ENCODE peak calls at places on chromosome 19, in ten cellular contexts. One of them, this sample, is unnamed.

GRCh38 chr19:44539236-44539819 is 9.9 kb upstream of the CEACAM20 start:
- DNase-seq in heart right ventricle: no peak
- DNase-seq in body of pancreas: no peak
- DNase-seq in foreskin keratinocyte: peak; percentile 75
- DNase-seq in spleen: no peak
- DNase-seq in CD8-positive, alpha-beta memory T cell: no peak
- DNase-seq in adrenal gland: no peak
- DNase-seq in neuronal stem cell: no peak
- DNase-seq in tibial artery: no peak
- DNase-seq in cardiac muscle cell: no peak
- DNase-seq in this sample: no peak

GRCh38 chr19:48537541-48537940 is 14.4 kb upstream of the SULT2B1 start:
- DNase-seq in heart right ventricle: no peak
- DNase-seq in body of pancreas: no peak
- DNase-seq in foreskin keratinocyte: no peak
- DNase-seq in spleen: no peak
- DNase-seq in CD8-positive, alpha-beta memory T cell: no peak
- DNase-seq in adrenal gland: no peak
- DNase-seq in neuronal stem cell: no peak
- DNase-seq in tibial artery: no peak
- DNase-seq in cardiac muscle cell: no peak
- DNase-seq in this sample: no peak

GRCh38 chr19:44764975-44765948 is 12.4 kb upstream of the CBLC start:
- DNase-seq in heart right ventricle: no peak
- DNase-seq in body of pancreas: no peak
- DNase-seq in foreskin keratinocyte: no peak
- DNase-seq in spleen: peak; percentile 88
- DNase-seq in CD8-positive, alpha-beta memory T cell: no peak
- DNase-seq in adrenal gland: no peak
- DNase-seq in neuronal stem cell: no peak
- DNase-seq in tibial artery: no peak
- DNase-seq in cardiac muscle cell: no peak
- DNase-seq in this sample: no peak

GRCh38 chr19:3129112-3129511 is 6.7 kb upstream of the GNA15 start:
- DNase-seq in heart right ventricle: no peak
- DNase-seq in body of pancreas: no peak
- DNase-seq in foreskin keratinocyte: peak; percentile 15
- DNase-seq in spleen: no peak
- DNase-seq in CD8-positive, alpha-beta memory T cell: no peak
- DNase-seq in adrenal gland: no peak
- DNase-seq in neuronal stem cell: no peak
- DNase-seq in tibial artery: no peak
- DNase-seq in cardiac muscle cell: no peak
- DNase-seq in this sample: no peak

GRCh38 chr19:17205237-17206140 is 9.7 kb upstream of the USE1 start:
- DNase-seq in heart right ventricle: peak; percentile 64
- DNase-seq in body of pancreas: peak; percentile 89
- DNase-seq in foreskin keratinocyte: no peak
- DNase-seq in spleen: peak; percentile 88
- DNase-seq in CD8-positive, alpha-beta memory T cell: peak; percentile 37
- DNase-seq in adrenal gland: peak; percentile 67
- DNase-seq in neuronal stem cell: no peak
- DNase-seq in tibial artery: no peak
- DNase-seq in cardiac muscle cell: peak; percentile 72
- DNase-seq in this sample: no peak

GRCh38 chr19:20964798-20965197 is 41.7 kb downstream of the ZNF85 start:
- DNase-seq in heart right ventricle: no peak
- DNase-seq in body of pancreas: peak; percentile 77
- DNase-seq in foreskin keratinocyte: no peak
- DNase-seq in spleen: no peak
- DNase-seq in CD8-positive, alpha-beta memory T cell: no peak
- DNase-seq in adrenal gland: no peak
- DNase-seq in neuronal stem cell: no peak
- DNase-seq in tibial artery: no peak
- DNase-seq in cardiac muscle cell: peak; percentile 6
- DNase-seq in this sample: no peak

GRCh38 chr19:52492991-52493470 is 34.4 kb upstream of the ZNF808 start:
- DNase-seq in heart right ventricle: peak; percentile 13
- DNase-seq in body of pancreas: peak; percentile 5
- DNase-seq in foreskin keratinocyte: no peak
- DNase-seq in spleen: no peak
- DNase-seq in CD8-positive, alpha-beta memory T cell: no peak
- DNase-seq in adrenal gland: no peak
- DNase-seq in neuronal stem cell: peak; percentile 23
- DNase-seq in tibial artery: no peak
- DNase-seq in cardiac muscle cell: peak; percentile 68
- DNase-seq in this sample: no peak

GRCh38 chr19:49061445-49061844 is 3.2 kb downstream of the NTF4 start:
- DNase-seq in heart right ventricle: no peak
- DNase-seq in body of pancreas: no peak
- DNase-seq in foreskin keratinocyte: no peak
- DNase-seq in spleen: no peak
- DNase-seq in CD8-positive, alpha-beta memory T cell: no peak
- DNase-seq in adrenal gland: no peak
- DNase-seq in neuronal stem cell: no peak
- DNase-seq in tibial artery: no peak
- DNase-seq in cardiac muscle cell: no peak
- DNase-seq in this sample: no peak

GRCh38 chr19:48858984-48859710 is 9.3 kb downstream of the PLEKHA4 start:
- DNase-seq in heart right ventricle: peak; percentile 60
- DNase-seq in body of pancreas: peak; percentile 88
- DNase-seq in foreskin keratinocyte: no peak
- DNase-seq in spleen: peak; percentile 93
- DNase-seq in CD8-positive, alpha-beta memory T cell: peak; percentile 74
- DNase-seq in adrenal gland: no peak
- DNase-seq in neuronal stem cell: no peak
- DNase-seq in tibial artery: no peak
- DNase-seq in cardiac muscle cell: no peak
- DNase-seq in this sample: peak; percentile 67

GRCh38 chr19:10852098-10852800 is 4.0 kb downstream of the C19orf38 start:
- DNase-seq in heart right ventricle: no peak
- DNase-seq in body of pancreas: no peak
- DNase-seq in foreskin keratinocyte: peak; percentile 73
- DNase-seq in spleen: no peak
- DNase-seq in CD8-positive, alpha-beta memory T cell: no peak
- DNase-seq in adrenal gland: no peak
- DNase-seq in neuronal stem cell: no peak
- DNase-seq in tibial artery: no peak
- DNase-seq in cardiac muscle cell: no peak
- DNase-seq in this sample: no peak

GRCh38 chr19:28665748-28666147 is 547.2 kb downstream of the UQCRFS1 start:
- DNase-seq in heart right ventricle: no peak
- DNase-seq in body of pancreas: no peak
- DNase-seq in foreskin keratinocyte: no peak
- DNase-seq in spleen: no peak
- DNase-seq in CD8-positive, alpha-beta memory T cell: no peak
- DNase-seq in adrenal gland: no peak
- DNase-seq in neuronal stem cell: no peak
- DNase-seq in tibial artery: no peak
- DNase-seq in cardiac muscle cell: no peak
- DNase-seq in this sample: no peak

GRCh38 chr19:55339225-55340143 is at the start of gene KMT5C:
- DNase-seq in heart right ventricle: peak; percentile 100
- DNase-seq in body of pancreas: peak; percentile 100
- DNase-seq in foreskin keratinocyte: peak; percentile 100
- DNase-seq in spleen: peak; percentile 100
- DNase-seq in CD8-positive, alpha-beta memory T cell: peak; percentile 100
- DNase-seq in adrenal gland: peak; percentile 100
- DNase-seq in neuronal stem cell: peak; percentile 100
- DNase-seq in tibial artery: peak; percentile 100
- DNase-seq in cardiac muscle cell: peak; percentile 100
- DNase-seq in this sample: peak; percentile 100

GRCh38 chr19:55342044-55342531 is 2.4 kb downstream of the KMT5C start:
- DNase-seq in heart right ventricle: no peak
- DNase-seq in body of pancreas: no peak
- DNase-seq in foreskin keratinocyte: no peak
- DNase-seq in spleen: no peak
- DNase-seq in CD8-positive, alpha-beta memory T cell: no peak
- DNase-seq in adrenal gland: no peak
- DNase-seq in neuronal stem cell: no peak
- DNase-seq in tibial artery: no peak
- DNase-seq in cardiac muscle cell: no peak
- DNase-seq in this sample: no peak

GRCh38 chr19:55340784-55341147 is 1.1 kb downstream of the KMT5C start:
- DNase-seq in heart right ventricle: no peak
- DNase-seq in body of pancreas: peak; percentile 23
- DNase-seq in foreskin keratinocyte: no peak
- DNase-seq in spleen: peak; percentile 83
- DNase-seq in CD8-positive, alpha-beta memory T cell: no peak
- DNase-seq in adrenal gland: no peak
- DNase-seq in neuronal stem cell: no peak
- DNase-seq in tibial artery: no peak
- DNase-seq in cardiac muscle cell: peak; percentile 39
- DNase-seq in this sample: no peak

GRCh38 chr19:55341191-55342043 is 1.7 kb downstream of the KMT5C start:
- DNase-seq in heart right ventricle: peak; percentile 68
- DNase-seq in body of pancreas: peak; percentile 78
- DNase-seq in foreskin keratinocyte: no peak
- DNase-seq in spleen: no peak
- DNase-seq in CD8-positive, alpha-beta memory T cell: peak; percentile 17
- DNase-seq in adrenal gland: peak; percentile 81
- DNase-seq in neuronal stem cell: peak; percentile 84
- DNase-seq in tibial artery: peak; percentile 49
- DNase-seq in cardiac muscle cell: peak; percentile 78
- DNase-seq in this sample: peak; percentile 91

GRCh38 chr19:55340144-55340783 is 588 bp downstream of the KMT5C start:
- DNase-seq in heart right ventricle: no peak
- DNase-seq in body of pancreas: peak; percentile 28
- DNase-seq in foreskin keratinocyte: no peak
- DNase-seq in spleen: peak; percentile 83
- DNase-seq in CD8-positive, alpha-beta memory T cell: no peak
- DNase-seq in adrenal gland: peak; percentile 53
- DNase-seq in neuronal stem cell: no peak
- DNase-seq in tibial artery: no peak
- DNase-seq in cardiac muscle cell: peak; percentile 12
- DNase-seq in this sample: no peak
- H3K27ac ChIP-seq in heart right ventricle: peak overlapping the region; percentile 81
- H3K27ac ChIP-seq in body of pancreas: peak overlapping the region; percentile 94
- H3K27ac ChIP-seq in foreskin keratinocyte: peak overlapping the region; percentile 86
- H3K27ac ChIP-seq in spleen: peak overlapping the region; percentile 89
- H3K27ac ChIP-seq in CD8-positive, alpha-beta memory T cell: peak overlapping the region; percentile 95
- H3K27ac ChIP-seq in adrenal gland: peak overlapping the region; percentile 92
- H3K27ac ChIP-seq in neuronal stem cell: peak overlapping the region; percentile 88
- H3K27ac ChIP-seq in tibial artery: peak overlapping the region; percentile 89
- H3K27ac ChIP-seq in cardiac muscle cell: peak overlapping the region; percentile 93
- H3K27ac ChIP-seq in this sample: no peak overlapping the region

DNA sequence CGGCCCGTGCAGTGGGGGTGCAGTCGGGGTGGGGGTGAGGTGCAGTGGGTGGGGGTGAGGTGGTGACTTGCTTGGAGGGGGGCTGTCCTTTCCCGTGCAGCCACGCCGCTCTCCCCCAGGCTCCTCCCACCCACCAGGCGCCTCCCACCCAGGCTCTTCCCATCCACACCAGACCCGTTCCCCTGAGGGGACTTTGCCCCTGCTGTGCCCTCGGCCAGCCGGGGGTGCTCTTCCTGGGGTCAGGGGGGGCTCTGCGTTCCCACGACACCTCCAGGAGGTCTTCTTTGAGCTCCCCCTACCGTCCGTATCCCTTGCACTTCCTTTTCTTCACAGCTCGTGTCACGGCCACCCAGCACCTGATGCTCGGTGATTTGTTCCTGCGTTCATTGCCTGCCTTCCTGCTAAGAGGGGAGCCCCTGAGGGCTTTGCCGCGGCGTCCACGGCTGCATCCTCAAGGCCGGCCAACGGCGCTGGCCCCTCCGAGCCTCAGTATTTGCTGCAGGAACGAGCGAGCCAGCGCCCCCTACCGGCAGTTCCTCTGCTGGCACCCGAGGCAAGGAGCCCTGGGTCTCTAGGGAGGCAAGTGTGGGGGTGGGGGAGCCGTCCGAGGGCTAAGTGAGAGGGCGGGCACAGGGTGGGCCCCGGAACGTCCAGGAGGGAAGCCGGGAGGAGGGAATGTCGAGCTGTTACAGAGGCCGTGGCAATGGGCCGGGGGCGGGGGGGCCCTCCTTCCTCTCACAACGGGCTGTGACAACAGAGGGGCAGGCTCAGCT is 11.8 kb downstream of the LRRC4B start:
- DNase-seq in heart right ventricle: peak; percentile 87
- DNase-seq in body of pancreas: peak; percentile 75
- DNase-seq in foreskin keratinocyte: no peak
- DNase-seq in spleen: peak; percentile 88
- DNase-seq in CD8-positive, alpha-beta memory T cell: peak; percentile 48
- DNase-seq in adrenal gland: peak; percentile 67
- DNase-seq in neuronal stem cell: peak; percentile 92
- DNase-seq in tibial artery: peak; percentile 31
- DNase-seq in cardiac muscle cell: peak; percentile 96
- DNase-seq in this sample: peak; percentile 87
- H3K27me3 ChIP-seq in heart right ventricle: peaks cover 32% of the 10 kb centered on the region
- H3K27me3 ChIP-seq in body of pancreas: peaks cover 21% of the 10 kb centered on the region
- H3K27me3 ChIP-seq in foreskin keratinocyte: peaks cover 33% of the 10 kb centered on the region
- H3K27me3 ChIP-seq in spleen: peaks cover 85% of the 10 kb centered on the region
- H3K27me3 ChIP-seq in CD8-positive, alpha-beta memory T cell: peaks cover 17% of the 10 kb centered on the region
- H3K27me3 ChIP-seq in adrenal gland: peaks cover 17% of the 10 kb centered on the region
- H3K27me3 ChIP-seq in neuronal stem cell: no peaks in the 10 kb centered on the region
- H3K27me3 ChIP-seq in tibial artery: peaks cover 80% of the 10 kb centered on the region
- H3K27me3 ChIP-seq in cardiac muscle cell: no peaks in the 10 kb centered on the region
- H3K27me3 ChIP-seq in this sample: no peaks in the 10 kb centered on the region

DNA sequence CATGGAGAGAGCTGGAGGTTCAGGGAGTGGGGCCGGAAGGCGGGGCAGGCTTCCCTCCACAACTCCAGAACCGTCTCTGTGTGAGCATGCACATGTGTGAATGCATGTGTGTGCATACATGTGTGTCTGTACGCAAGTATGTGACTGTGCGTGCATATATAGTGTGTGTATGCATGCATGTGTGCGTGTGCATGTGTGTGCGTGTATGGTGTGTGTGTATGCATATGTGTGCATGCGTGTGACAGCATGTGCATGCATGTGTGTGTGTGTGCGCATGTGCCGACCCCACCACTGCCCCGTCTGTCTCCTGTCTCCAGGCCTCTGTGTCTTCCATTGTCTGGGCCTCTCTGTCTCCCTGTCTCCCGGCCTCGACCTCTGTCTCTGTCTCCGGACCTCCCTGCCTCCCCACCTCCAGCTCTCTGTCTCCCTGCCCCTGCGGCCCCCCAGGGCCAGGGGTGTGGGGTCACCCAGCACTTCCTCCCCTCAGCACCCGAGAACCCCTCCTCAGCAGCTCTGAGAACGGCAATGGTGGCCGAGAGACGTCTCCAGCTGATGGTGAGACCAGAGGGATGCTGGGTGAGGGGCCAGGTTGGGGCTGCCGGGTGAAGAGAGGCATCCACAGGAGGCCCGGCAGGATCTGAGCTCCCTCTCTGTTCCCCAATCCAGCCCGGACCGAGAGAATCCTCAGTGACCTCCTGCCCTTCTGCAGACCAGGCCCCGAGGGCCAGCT is 22.5 kb downstream of the ARHGEF1 start:
- DNase-seq in heart right ventricle: no peak
- DNase-seq in body of pancreas: no peak
- DNase-seq in foreskin keratinocyte: no peak
- DNase-seq in spleen: no peak
- DNase-seq in CD8-positive, alpha-beta memory T cell: no peak
- DNase-seq in adrenal gland: no peak
- DNase-seq in neuronal stem cell: no peak
- DNase-seq in tibial artery: no peak
- DNase-seq in cardiac muscle cell: no peak
- DNase-seq in this sample: no peak
- H3K4me1 ChIP-seq in heart right ventricle: no peaks in the 10 kb centered on the region
- H3K4me1 ChIP-seq in body of pancreas: peaks cover 12% of the 10 kb centered on the region
- H3K4me1 ChIP-seq in foreskin keratinocyte: no peaks in the 10 kb centered on the region
- H3K4me1 ChIP-seq in spleen: no peaks in the 10 kb centered on the region
- H3K4me1 ChIP-seq in CD8-positive, alpha-beta memory T cell: peaks cover 12% of the 10 kb centered on the region
- H3K4me1 ChIP-seq in adrenal gland: no peaks in the 10 kb centered on the region
- H3K4me1 ChIP-seq in neuronal stem cell: no peaks in the 10 kb centered on the region
- H3K4me1 ChIP-seq in tibial artery: no peaks in the 10 kb centered on the region
- H3K4me1 ChIP-seq in cardiac muscle cell: no peaks in the 10 kb centered on the region
- H3K4me1 ChIP-seq in this sample: no peaks in the 10 kb centered on the region

GRCh38 chr19:13077233-13077632 is 25.4 kb downstream of the LYL1 start:
- DNase-seq in heart right ventricle: no peak
- DNase-seq in body of pancreas: no peak
- DNase-seq in foreskin keratinocyte: no peak
- DNase-seq in spleen: no peak
- DNase-seq in CD8-positive, alpha-beta memory T cell: no peak
- DNase-seq in adrenal gland: no peak
- DNase-seq in neuronal stem cell: no peak
- DNase-seq in tibial artery: no peak
- DNase-seq in cardiac muscle cell: no peak
- DNase-seq in this sample: no peak
- H3K27ac ChIP-seq in heart right ventricle: peak overlapping the region; percentile 85
- H3K27ac ChIP-seq in body of pancreas: no peak overlapping the region
- H3K27ac ChIP-seq in foreskin keratinocyte: no peak overlapping the region
- H3K27ac ChIP-seq in spleen: no peak overlapping the region
- H3K27ac ChIP-seq in CD8-positive, alpha-beta memory T cell: no peak overlapping the region
- H3K27ac ChIP-seq in adrenal gland: no peak overlapping the region
- H3K27ac ChIP-seq in neuronal stem cell: no peak overlapping the region
- H3K27ac ChIP-seq in tibial artery: peak overlapping the region; percentile 83
- H3K27ac ChIP-seq in cardiac muscle cell: no peak overlapping the region
- H3K27ac ChIP-seq in this sample: no peak overlapping the region

This sample was measured in aorta.